ENCODE peak calls at places on chromosomes 12 and 14, in four cellular contexts. S is activated CD8-positive, alpha-beta memory T cell treated with anti-CD3 and anti-CD28 coated beads, Interleukin-2, amount 50 U/mL, for 4 hours; A is globus pallidus; P is right atrium auricular region. U is an unnamed sample.

GRCh38 chr12:105820407-105821140 is 318.2 kb downstream of the NUAK1 start:
- DNase-seq in A (peak), P (peak), S (no peak), U (no peak)

GRCh38 chr12:753401-754237 is 1.2 kb downstream of the WNK1 start:
- DNase-seq in P (peak), S (peak), A (no peak), U (peak)

GRCh38 chr14:36129181-36129580 is 47.3 kb downstream of the PTCSC3 start:
- DNase-seq in P (no peak), A (no peak), S (no peak), U (no peak)

GRCh38 chr12:1662761-1663439 is 28.0 kb upstream of the ADIPOR2 start:
- DNase-seq in P (no peak), S (peak), A (no peak), U (peak)

GRCh38 chr14:58238252-58239247 is 6.1 kb upstream of the PSMA3 start:
- DNase-seq in P (no peak), A (peak), S (no peak), U (no peak)

GRCh38 chr12:28015165-28015564 is 42.6 kb upstream of the PTHLH start:
- DNase-seq in P (no peak), A (no peak), S (no peak), U (no peak)

GRCh38 chr14:23120405-23121251 is 1.6 kb upstream of the CEBPE start:
- DNase-seq in A (peak), P (peak), S (peak), U (peak)

GRCh38 chr14:51328942-51329350 is 88.9 kb downstream of the TMX1 start:
- DNase-seq in S (no peak), A (no peak), P (no peak), U (no peak)

GRCh38 chr12:112275836-112276235 is 106.4 kb downstream of the HECTD4 start:
- DNase-seq in A (peak), S (no peak), P (no peak), U (no peak)